ENCODE peak calls at places on chromosomes 2 and 18, in five cellular contexts. F is brain microvascular endothelial cell, Q is fibroblast of the aortic adventitia, B is GM12878, A is AG09309. Z is an unnamed sample.

GRCh38 chr18:70693196-70693595 is 404.4 kb downstream of the SOCS6 start:
- DNase-seq in B (no peak), F (peak), Q (no peak), A (no peak), Z (no peak)

GRCh38 chr2:8652774-8653426 is 29.0 kb upstream of the ID2 start:
- DNase-seq in Q (no peak), B (no peak), F (no peak), A (no peak), Z (no peak)

GRCh38 chr18:57447154-57447621 is 12.0 kb downstream of the ONECUT2 start:
- DNase-seq in Q (peak), F (peak), A (no peak), B (no peak), Z (no peak)

GRCh38 chr2:64250751-64251405 is 106.7 kb upstream of the PELI1 start:
- DNase-seq in F (no peak), B (no peak), Q (no peak), A (no peak), Z (no peak)

GRCh38 chr2:157426477-157426994 is 17.4 kb downstream of the CYTIP start:
- DNase-seq in Q (no peak), F (no peak), A (no peak), B (no peak), Z (no peak)

GRCh38 chr2:205902041-205902898 is 183.7 kb downstream of the INO80D start:
- DNase-seq in B (no peak), Q (no peak), A (no peak), F (no peak), Z (no peak)

GRCh38 chr2:203669820-203670219 is 36.6 kb upstream of the CD28 start:
- DNase-seq in A (no peak), F (no peak), B (no peak), Q (peak), Z (no peak)

GRCh38 chr2:226190479-226191252 is 609.0 kb downstream of the IRS1 start:
- DNase-seq in Q (no peak), F (peak), A (no peak), B (no peak), Z (no peak)

GRCh38 chr2:173296235-173296634 is 58.4 kb upstream of the CDCA7 start:
- DNase-seq in Q (no peak), F (no peak), A (no peak), B (no peak), Z (no peak)

GRCh38 chr2:43825841-43826240 is 12.8 kb downstream of the ABCG5 start:
- DNase-seq in F (no peak), A (no peak), B (no peak), Q (no peak), Z (no peak)

GRCh38 chr2:52356560-52356959 is 1324.6 kb upstream of the NRXN1 start:
- DNase-seq in Q (no peak), F (no peak), B (no peak), A (no peak), Z (no peak)

GRCh38 chr2:177322801-177323261 is 58.3 kb upstream of the NFE2L2 start:
- DNase-seq in F (no peak), Q (no peak), A (no peak), B (no peak), Z (no peak)

GRCh38 chr2:98601532-98602132 is 6.7 kb downstream of the COA5 start:
- DNase-seq in B (no peak), F (peak), Q (peak), A (no peak), Z (peak)

GRCh38 chr2:190250421-190250820 is 69.2 kb downstream of the HIBCH start:
- DNase-seq in A (no peak), F (no peak), B (no peak), Q (no peak), Z (no peak)

GRCh38 chr2:230678451-230678850 is 34.2 kb upstream of the CAB39 start:
- DNase-seq in Q (no peak), F (no peak), A (no peak), B (no peak), Z (no peak)

GRCh38 chr18:50473896-50474295 is 86.0 kb upstream of the MAPK4 start:
- DNase-seq in A (no peak), F (no peak), B (no peak), Q (no peak), Z (no peak)

GRCh38 chr2:118089015-118089800 is 937 bp downstream of the INSIG2 start:
- DNase-seq in F (peak), A (no peak), Q (peak), B (no peak), Z (peak)

GRCh38 chr2:234133004-234133403 is 82.5 kb downstream of the SPP2 start:
- DNase-seq in Q (no peak), B (no peak), A (peak), F (no peak), Z (no peak)

GRCh38 chr2:20569464-20570223 is 81.3 kb downstream of the HS1BP3 start:
- DNase-seq in Q (no peak), F (no peak), A (no peak), B (no peak), Z (no peak)

GRCh38 chr2:12071343-12071742 is 324.9 kb downstream of the LPIN1 start:
- DNase-seq in Q (no peak), F (no peak), B (no peak), A (no peak), Z (peak)

GRCh38 chr18:3970929-3971328 is 484.2 kb downstream of the DLGAP1 start:
- DNase-seq in B (no peak), F (no peak), Q (no peak), A (no peak), Z (no peak)

GRCh38 chr2:208406474-208407451 is at the start of gene PTH2R:
- DNase-seq in A (no peak), F (no peak), B (no peak), Q (no peak), Z (no peak)

GRCh38 chr2:31274700-31275075 is 40.7 kb downstream of the EHD3 start:
- DNase-seq in A (no peak), B (no peak), F (no peak), Q (no peak), Z (no peak)

GRCh38 chr18:46920067-46920466 is 2.7 kb downstream of the KATNAL2 start:
- DNase-seq in Q (no peak), F (no peak), B (no peak), A (no peak), Z (no peak)

GRCh38 chr2:20447437-20448245 is 767 bp downstream of the RHOB start:
- DNase-seq in F (peak), A (no peak), B (no peak), Q (peak), Z (peak)

GRCh38 chr2:12493031-12493513 is 223.7 kb upstream of the TRIB2 start:
- DNase-seq in B (no peak), F (peak), A (peak), Q (peak), Z (no peak)

GRCh38 chr2:16639431-16639830 is 26.2 kb downstream of the CYRIA start:
- DNase-seq in F (no peak), A (no peak), Q (no peak), B (no peak), Z (no peak)

GRCh38 chr2:46802665-46803550 is 112.7 kb downstream of the MCFD2 start:
- DNase-seq in F (no peak), Q (no peak), A (no peak), B (no peak), Z (no peak)

GRCh38 chr18:55552498-55553189 is 35.3 kb downstream of the TCF4 start:
- DNase-seq in Q (peak), F (no peak), B (no peak), A (peak), Z (no peak)

GRCh38 chr18:39415471-39415870 is 1849.9 kb upstream of the CELF4 start:
- DNase-seq in F (no peak), B (no peak), A (no peak), Q (no peak), Z (no peak)

GRCh38 chr2:180370476-180371205 is 363.5 kb upstream of the CWC22 start:
- DNase-seq in Q (peak), B (no peak), A (no peak), F (no peak), Z (no peak)

DNA sequence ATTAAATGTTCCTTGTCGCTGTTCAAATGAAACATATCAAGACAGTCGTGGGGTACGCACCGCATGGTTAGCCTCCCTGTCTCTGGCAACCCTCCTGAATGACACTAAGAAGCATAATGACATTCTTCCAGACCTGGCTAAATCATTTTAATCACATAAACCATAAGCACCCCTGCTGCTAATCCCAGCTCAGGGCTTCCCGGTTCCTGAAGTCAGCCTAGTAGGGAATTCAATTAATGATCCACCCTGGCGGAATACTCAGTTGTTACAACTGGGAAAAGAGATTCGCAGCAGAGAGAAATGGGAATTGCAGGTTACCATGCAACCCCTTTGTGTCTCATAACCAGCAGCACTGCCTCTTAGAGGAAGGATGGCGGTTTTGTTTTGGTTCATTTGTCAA is 200.8 kb upstream of the AGAP1 start:
- DNase-seq in F (no peak), A (no peak), Q (no peak), B (no peak), Z (no peak)
- TF ChIP-seq CTCF in F (no peak), A (no peak), Q (no peak), B (no peak), Z (no peak)

GRCh38 chr2:110679337-110679707 is 1.5 kb upstream of the BUB1 start:
- DNase-seq in A (no peak), B (no peak), Q (peak), F (peak), Z (peak)
- H3K4me3 ChIP-seq in A (peak), B (peak), Q (peak), F (no peak), Z (no peak)

GRCh38 chr2:207042841-207043240 is 103.5 kb downstream of the CPO start:
- DNase-seq in A (no peak), F (no peak), B (no peak), Q (no peak), Z (no peak)

GRCh38 chr2:207041279-207041678 is 102.0 kb downstream of the CPO start:
- DNase-seq in Q (no peak), A (no peak), F (peak), B (no peak), Z (no peak)

GRCh38 chr2:207041753-207042152 is 102.4 kb downstream of the CPO start:
- DNase-seq in F (no peak), A (no peak), B (no peak), Q (no peak), Z (no peak)

GRCh38 chr2:207040606-207041173 is 101.4 kb downstream of the CPO start:
- DNase-seq in F (no peak), A (no peak), Q (no peak), B (no peak), Z (no peak)

DNA sequence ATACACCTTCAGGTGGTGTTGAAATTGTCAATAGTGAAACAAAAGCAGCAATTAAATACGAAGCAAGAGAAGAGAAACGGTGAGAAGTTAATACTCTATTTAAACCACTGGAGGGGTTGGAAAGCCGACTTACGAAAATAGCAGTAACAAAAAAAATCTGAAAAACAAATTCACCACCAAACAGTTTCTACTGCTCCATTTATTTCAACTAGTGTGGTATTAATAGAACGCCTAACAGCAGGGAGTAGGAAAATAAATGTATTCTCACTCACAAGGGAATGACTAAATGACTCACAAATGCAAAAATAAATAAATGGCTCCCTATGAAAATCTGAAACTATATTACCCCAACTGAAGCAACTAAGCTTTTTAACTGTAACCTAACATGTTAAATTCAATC is 102.8 kb downstream of the CPO start:
- DNase-seq in A (peak), B (no peak), Q (peak), F (no peak), Z (no peak)
- TF ChIP-seq CTCF in A (no peak), B (no peak), Q (no peak), F (no peak), Z (no peak)

GRCh38 chr2:176066645-176067586 is 16.8 kb downstream of the EVX2 start:
- DNase-seq in A (no peak), B (no peak), F (no peak), Q (no peak), Z (no peak)
- H3K4me3 ChIP-seq in A (no peak), B (no peak), F (no peak), Q (peak), Z (no peak)

GRCh38 chr2:231928481-231928880 is 2.3 kb upstream of the NPPC start:
- DNase-seq in F (no peak), B (no peak), Q (no peak), A (no peak), Z (no peak)

GRCh38 chr2:231930601-231931281 is 4.5 kb upstream of the NPPC start:
- DNase-seq in F (no peak), Q (peak), A (no peak), B (no peak), Z (no peak)

GRCh38 chr2:231928901-231929725 is 2.9 kb upstream of the NPPC start:
- DNase-seq in A (no peak), F (no peak), B (no peak), Q (no peak), Z (no peak)

GRCh38 chr2:231931481-231931915 is 5.3 kb upstream of the NPPC start:
- DNase-seq in B (no peak), Q (no peak), A (no peak), F (no peak), Z (no peak)

DNA sequence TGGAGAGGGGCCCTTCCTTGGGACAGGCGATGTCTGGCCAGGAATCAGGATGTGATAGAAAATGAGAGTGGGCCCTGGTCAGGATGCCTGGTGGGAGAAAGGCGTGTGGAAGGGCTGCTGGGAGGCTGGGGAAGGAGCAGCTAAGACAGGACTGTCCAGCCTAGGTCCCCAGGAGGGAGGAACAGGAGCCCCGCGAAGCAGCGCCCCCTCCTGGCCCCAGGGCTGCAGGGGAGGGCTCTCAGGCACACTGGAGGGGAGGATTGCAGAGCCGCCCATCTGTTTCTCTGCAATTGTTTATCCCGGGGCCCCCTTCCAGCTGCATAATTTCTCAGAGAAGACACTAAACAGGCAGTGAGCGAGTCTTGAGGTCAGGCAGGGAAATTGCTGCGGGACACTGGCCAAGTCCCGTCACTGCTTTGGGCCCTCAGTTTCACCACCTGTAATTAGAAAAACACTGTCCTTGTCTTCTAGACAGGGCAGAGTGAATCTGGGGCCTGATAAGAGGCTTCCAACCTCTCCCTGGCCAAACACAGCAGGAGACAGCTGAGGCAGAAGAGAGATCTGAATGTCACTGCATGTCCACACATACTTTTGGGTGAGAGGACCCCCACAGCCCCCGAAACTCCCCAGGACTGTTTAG is 3.9 kb upstream of the NPPC start:
- DNase-seq in Q (peak), B (no peak), A (no peak), F (no peak), Z (peak)
- TF ChIP-seq CTCF in Q (peak), B (peak), A (peak), F (peak), Z (peak)

DNA sequence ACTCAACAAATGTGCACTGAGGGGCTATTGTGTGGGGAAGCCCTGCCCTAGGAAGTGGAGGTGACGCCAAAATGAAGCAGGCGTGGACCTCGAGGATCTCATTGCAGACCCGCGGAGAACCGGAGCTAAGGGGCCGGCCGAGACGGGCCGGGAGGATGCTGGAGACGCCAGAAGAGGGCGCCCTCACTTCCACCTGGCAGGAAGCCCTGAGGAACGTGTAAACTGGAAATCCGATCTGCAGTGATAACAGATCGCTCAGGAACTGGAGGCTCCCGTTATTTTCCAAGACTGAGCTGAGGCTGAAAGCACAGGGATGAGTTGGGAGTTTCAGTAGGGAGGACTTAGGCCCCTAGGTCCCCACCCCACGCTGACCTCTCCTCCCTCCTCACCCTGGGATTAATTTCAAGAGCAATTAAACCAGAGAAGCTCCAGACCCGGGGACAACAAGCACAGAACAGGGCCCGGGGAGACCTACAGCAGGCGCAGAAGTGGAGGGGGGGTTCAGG is 7.6 kb upstream of the COL6A3 start:
- DNase-seq in F (peak), Q (peak), B (no peak), A (no peak), Z (peak)
- H3K4me3 ChIP-seq in F (no peak), Q (no peak), B (no peak), A (peak), Z (no peak)

GRCh38 chr2:181953773-181954537 is 31.7 kb upstream of the PPP1R1C start:
- DNase-seq in A (peak), B (peak), Q (peak), F (peak), Z (peak)
- TF ChIP-seq CTCF in A (peak), B (peak), Q (peak), F (peak), Z (peak)